ENCODE peak calls at places on chromosome 6, in six cellular contexts. One of them, this sample, is unnamed.
A peak's percentile ranks its signal among the peaks of the same experiment; 100 is the strongest.

GRCh38 chr6:157561037-157561790 is 180.2 kb downstream of the ZDHHC14 start:
- DNase-seq in HepG2: no peak
- DNase-seq in GM23248: no peak
- DNase-seq in astrocyte: no peak
- DNase-seq in K562: no peak
- DNase-seq in MM.1S: peak; percentile 84
- DNase-seq in this sample: no peak

GRCh38 chr6:149933036-149933435 is 8.8 kb upstream of the ULBP2 start:
- DNase-seq in HepG2: no peak
- DNase-seq in GM23248: no peak
- DNase-seq in astrocyte: no peak
- DNase-seq in K562: no peak
- DNase-seq in MM.1S: no peak
- DNase-seq in this sample: no peak

GRCh38 chr6:145502417-145502816 is 232.9 kb downstream of the EPM2A start:
- DNase-seq in HepG2: no peak
- DNase-seq in GM23248: peak; percentile 12
- DNase-seq in astrocyte: no peak
- DNase-seq in K562: peak; percentile 12
- DNase-seq in MM.1S: no peak
- DNase-seq in this sample: no peak

GRCh38 chr6:10407674-10408054 is 7.2 kb downstream of the TFAP2A start:
- DNase-seq in HepG2: no peak
- DNase-seq in GM23248: no peak
- DNase-seq in astrocyte: no peak
- DNase-seq in K562: no peak
- DNase-seq in MM.1S: no peak
- DNase-seq in this sample: no peak

GRCh38 chr6:133241901-133242760 is 974 bp downstream of the EYA4 start:
- DNase-seq in HepG2: no peak
- DNase-seq in GM23248: peak; percentile 19
- DNase-seq in astrocyte: peak; percentile 27
- DNase-seq in K562: no peak
- DNase-seq in MM.1S: peak; percentile 20
- DNase-seq in this sample: peak; percentile 68

GRCh38 chr6:110066091-110066490 is 88.0 kb downstream of the GPR6 start:
- DNase-seq in HepG2: no peak
- DNase-seq in GM23248: no peak
- DNase-seq in astrocyte: no peak
- DNase-seq in K562: no peak
- DNase-seq in MM.1S: no peak
- DNase-seq in this sample: no peak

GRCh38 chr6:19988555-19988954 is 151.4 kb downstream of the ID4 start:
- DNase-seq in HepG2: peak; percentile 8
- DNase-seq in GM23248: peak; percentile 52
- DNase-seq in astrocyte: peak; percentile 21
- DNase-seq in K562: no peak
- DNase-seq in MM.1S: peak; percentile 28
- DNase-seq in this sample: peak; percentile 68

GRCh38 chr6:52390361-52390727 is 28.4 kb downstream of the PAQR8 start:
- DNase-seq in HepG2: peak; percentile 74
- DNase-seq in GM23248: peak; percentile 64
- DNase-seq in astrocyte: peak; percentile 73
- DNase-seq in K562: peak; percentile 47
- DNase-seq in MM.1S: peak; percentile 76
- DNase-seq in this sample: no peak

GRCh38 chr6:154673919-154674318 is 59.3 kb upstream of the SCAF8 start:
- DNase-seq in HepG2: peak; percentile 13
- DNase-seq in GM23248: no peak
- DNase-seq in astrocyte: no peak
- DNase-seq in K562: no peak
- DNase-seq in MM.1S: no peak
- DNase-seq in this sample: no peak

GRCh38 chr6:98843274-98844243 is 9.2 kb downstream of the POU3F2 start:
- DNase-seq in HepG2: no peak
- DNase-seq in GM23248: no peak
- DNase-seq in astrocyte: peak; percentile 8
- DNase-seq in K562: no peak
- DNase-seq in MM.1S: no peak
- DNase-seq in this sample: peak; percentile 70
- TF ChIP-seq EZH2 in HepG2: peak; percentile 55
- TF ChIP-seq EZH2 in GM23248: no peak
- TF ChIP-seq EZH2 in astrocyte: peak; percentile 93
- TF ChIP-seq EZH2 in K562: no peak
- TF ChIP-seq EZH2 in MM.1S: no peak
- TF ChIP-seq EZH2 in this sample: peak; percentile 72

GRCh38 chr6:70314240-70314639 is 11.4 kb upstream of the COL9A1 start:
- DNase-seq in HepG2: no peak
- DNase-seq in GM23248: peak; percentile 19
- DNase-seq in astrocyte: no peak
- DNase-seq in K562: no peak
- DNase-seq in MM.1S: no peak
- DNase-seq in this sample: no peak

GRCh38 chr6:70307008-70307407 is 4.1 kb upstream of the COL9A1 start:
- DNase-seq in HepG2: no peak
- DNase-seq in GM23248: no peak
- DNase-seq in astrocyte: no peak
- DNase-seq in K562: peak; percentile 26
- DNase-seq in MM.1S: no peak
- DNase-seq in this sample: no peak

GRCh38 chr6:70315096-70315751 is 12.3 kb upstream of the COL9A1 start:
- DNase-seq in HepG2: no peak
- DNase-seq in GM23248: no peak
- DNase-seq in astrocyte: no peak
- DNase-seq in K562: no peak
- DNase-seq in MM.1S: no peak
- DNase-seq in this sample: no peak

GRCh38 chr6:70310063-70310694 is 7.3 kb upstream of the COL9A1 start:
- DNase-seq in HepG2: peak; percentile 33
- DNase-seq in GM23248: peak; percentile 58
- DNase-seq in astrocyte: peak; percentile 16
- DNase-seq in K562: peak; percentile 20
- DNase-seq in MM.1S: peak; percentile 65
- DNase-seq in this sample: peak; percentile 39

GRCh38 chr6:70312165-70312564 is 9.3 kb upstream of the COL9A1 start:
- DNase-seq in HepG2: peak; percentile 25
- DNase-seq in GM23248: peak; percentile 43
- DNase-seq in astrocyte: peak; percentile 95
- DNase-seq in K562: no peak
- DNase-seq in MM.1S: peak; percentile 96
- DNase-seq in this sample: no peak
- H3K4me2 ChIP-seq in HepG2: no peak overlapping the region
- H3K4me2 ChIP-seq in GM23248: no peak overlapping the region
- H3K4me2 ChIP-seq in astrocyte: no peak overlapping the region
- H3K4me2 ChIP-seq in K562: no peak overlapping the region
- H3K4me2 ChIP-seq in MM.1S: peak overlapping the region; percentile 45
- H3K4me2 ChIP-seq in this sample: no peak overlapping the region

GRCh38 chr6:138107752-138108592 is 753 bp upstream of the PERP start:
- DNase-seq in HepG2: peak; percentile 73
- DNase-seq in GM23248: no peak
- DNase-seq in astrocyte: no peak
- DNase-seq in K562: peak; percentile 45
- DNase-seq in MM.1S: peak; percentile 63
- DNase-seq in this sample: peak; percentile 34
- H3K27ac ChIP-seq in HepG2: peak overlapping the region; percentile 86
- H3K27ac ChIP-seq in GM23248: no peak overlapping the region
- H3K27ac ChIP-seq in astrocyte: no peak overlapping the region
- H3K27ac ChIP-seq in K562: no peak overlapping the region
- H3K27ac ChIP-seq in MM.1S: peak overlapping the region; percentile 90
- H3K27ac ChIP-seq in this sample: no peak overlapping the region

DNA sequence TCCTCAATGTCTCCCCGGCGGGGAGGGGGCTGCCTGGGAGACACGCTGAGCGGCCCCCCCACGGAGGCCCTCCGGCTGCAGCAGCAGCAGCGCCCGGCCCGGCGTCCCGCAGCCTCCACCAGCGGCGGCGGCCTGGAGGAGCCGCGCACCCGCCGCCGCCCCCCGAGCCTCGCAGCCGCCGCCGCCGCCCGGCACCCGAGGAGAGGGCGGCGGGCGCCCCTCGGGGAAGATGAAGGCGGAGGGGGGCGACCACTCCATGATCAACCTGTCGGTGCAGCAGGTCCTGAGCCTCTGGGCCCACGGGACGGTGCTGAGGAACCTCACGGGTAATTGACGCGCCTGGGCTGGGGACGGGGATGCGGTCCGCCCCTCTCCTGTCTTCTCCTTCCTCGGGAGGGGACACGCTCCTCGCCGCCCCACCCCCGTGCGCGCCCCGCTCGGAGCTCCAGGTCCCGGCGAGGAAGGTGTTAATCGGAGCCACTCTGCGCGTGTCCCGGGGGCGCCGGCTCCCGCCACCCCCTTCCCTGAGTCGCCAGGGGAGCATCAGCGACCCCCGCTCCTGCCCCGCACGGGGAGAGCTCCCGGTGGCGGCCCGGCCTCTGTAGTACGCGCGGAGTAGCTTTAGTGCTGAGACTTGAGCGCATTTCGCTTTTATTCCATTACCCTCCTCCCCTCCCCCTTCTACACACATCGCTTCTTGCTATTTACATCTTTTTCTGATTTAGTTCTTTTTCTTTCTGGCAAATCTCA is 675 bp downstream of the TMEM170B start:
- DNase-seq in HepG2: no peak
- DNase-seq in GM23248: peak; percentile 52
- DNase-seq in astrocyte: no peak
- DNase-seq in K562: peak; percentile 26
- DNase-seq in MM.1S: no peak
- DNase-seq in this sample: peak; percentile 73
- TF ChIP-seq EZH2 in HepG2: no peak
- TF ChIP-seq EZH2 in GM23248: no peak
- TF ChIP-seq EZH2 in astrocyte: no peak
- TF ChIP-seq EZH2 in K562: no peak
- TF ChIP-seq EZH2 in MM.1S: no peak
- TF ChIP-seq EZH2 in this sample: no peak

GRCh38 chr6:401994-402640 is 10.6 kb downstream of the IRF4 start:
- DNase-seq in HepG2: no peak
- DNase-seq in GM23248: no peak
- DNase-seq in astrocyte: no peak
- DNase-seq in K562: no peak
- DNase-seq in MM.1S: no peak
- DNase-seq in this sample: no peak
- H3K4me2 ChIP-seq in HepG2: no peak overlapping the region
- H3K4me2 ChIP-seq in GM23248: no peak overlapping the region
- H3K4me2 ChIP-seq in astrocyte: no peak overlapping the region
- H3K4me2 ChIP-seq in K562: no peak overlapping the region
- H3K4me2 ChIP-seq in MM.1S: peak overlapping the region; percentile 44
- H3K4me2 ChIP-seq in this sample: no peak overlapping the region

DNA sequence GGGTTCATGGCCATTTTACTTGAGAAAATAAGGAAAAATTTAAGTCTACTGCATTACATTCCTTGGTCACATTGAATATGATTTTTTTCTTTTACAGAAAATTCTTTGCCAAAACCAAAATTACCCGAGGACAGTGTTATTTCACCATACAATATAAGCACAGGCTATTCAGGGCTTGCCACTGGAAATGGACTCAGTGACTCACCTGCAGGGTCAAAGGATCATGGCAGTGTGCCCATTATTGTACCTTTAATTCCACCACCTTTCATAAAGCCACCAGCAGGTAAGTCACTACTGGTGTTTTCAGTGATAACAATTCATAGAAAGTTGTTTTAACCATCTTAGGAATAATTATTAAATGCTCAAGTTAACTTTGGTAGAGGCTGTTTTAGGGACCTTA is 16.2 kb downstream of the SOBP start:
- DNase-seq in HepG2: peak; percentile 19
- DNase-seq in GM23248: no peak
- DNase-seq in astrocyte: no peak
- DNase-seq in K562: no peak
- DNase-seq in MM.1S: no peak
- DNase-seq in this sample: no peak
- H3K27ac ChIP-seq in HepG2: no peak overlapping the region
- H3K27ac ChIP-seq in GM23248: no peak overlapping the region
- H3K27ac ChIP-seq in astrocyte: no peak overlapping the region
- H3K27ac ChIP-seq in K562: no peak overlapping the region
- H3K27ac ChIP-seq in MM.1S: no peak overlapping the region
- H3K27ac ChIP-seq in this sample: no peak overlapping the region

DNA sequence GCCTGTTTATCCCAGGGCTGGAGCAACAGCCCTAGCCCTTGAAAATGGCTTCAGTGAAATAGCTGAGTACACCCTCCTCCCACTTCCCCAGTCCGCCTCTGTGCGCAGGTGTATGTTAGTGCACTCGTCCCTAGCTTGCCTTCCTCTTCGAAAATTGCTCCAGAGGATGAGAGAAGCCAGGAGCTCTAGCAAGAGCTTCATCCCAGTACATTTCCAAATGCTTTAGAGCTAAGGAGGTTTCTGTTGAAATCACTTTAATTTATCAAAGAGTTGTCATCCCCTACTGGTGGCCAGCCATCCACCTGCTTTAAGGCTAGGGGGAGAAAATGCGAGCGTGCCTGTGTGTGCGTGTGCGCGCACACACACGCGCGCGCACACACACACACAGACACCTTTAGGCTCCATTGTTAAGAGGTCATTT is 5.4 kb upstream of the POU3F2 start:
- DNase-seq in HepG2: no peak
- DNase-seq in GM23248: no peak
- DNase-seq in astrocyte: no peak
- DNase-seq in K562: no peak
- DNase-seq in MM.1S: no peak
- DNase-seq in this sample: peak; percentile 62
- TF ChIP-seq EZH2 in HepG2: no peak
- TF ChIP-seq EZH2 in GM23248: peak; percentile 78
- TF ChIP-seq EZH2 in astrocyte: no peak
- TF ChIP-seq EZH2 in K562: no peak
- TF ChIP-seq EZH2 in MM.1S: no peak
- TF ChIP-seq EZH2 in this sample: no peak

This sample was measured in neural progenitor cell.